ENCODE peak calls at places on chromosomes 11 and 22, in four cellular contexts. One of them, this sample, is unnamed.

GRCh38 chr11:30107899-30108298 is 91.1 kb upstream of the KCNA4 start:
- DNase-seq in mesenchymal stem cell: no peak
- DNase-seq in fibroblast of pulmonary artery: peak
- DNase-seq in iPS DF 6.9: no peak
- DNase-seq in this sample: no peak

GRCh38 chr11:43943931-43944751 is 1.7 kb downstream of the C11orf96 start:
- DNase-seq in mesenchymal stem cell: no peak
- DNase-seq in fibroblast of pulmonary artery: peak
- DNase-seq in iPS DF 6.9: no peak
- DNase-seq in this sample: no peak

GRCh38 chr22:18005201-18005926 is 19.0 kb downstream of the MICAL3 start:
- DNase-seq in mesenchymal stem cell: no peak
- DNase-seq in fibroblast of pulmonary artery: no peak
- DNase-seq in iPS DF 6.9: no peak
- DNase-seq in this sample: no peak

GRCh38 chr22:47259990-47260389 is 497.5 kb downstream of the TBC1D22A start:
- DNase-seq in mesenchymal stem cell: no peak
- DNase-seq in fibroblast of pulmonary artery: no peak
- DNase-seq in iPS DF 6.9: no peak
- DNase-seq in this sample: no peak

GRCh38 chr11:129417458-129417857 is 41.8 kb downstream of the BARX2 start:
- DNase-seq in mesenchymal stem cell: no peak
- DNase-seq in fibroblast of pulmonary artery: no peak
- DNase-seq in iPS DF 6.9: no peak
- DNase-seq in this sample: no peak

GRCh38 chr22:18978506-18978905 is 42.4 kb upstream of the PRODH start:
- DNase-seq in mesenchymal stem cell: no peak
- DNase-seq in fibroblast of pulmonary artery: no peak
- DNase-seq in iPS DF 6.9: no peak
- DNase-seq in this sample: no peak

GRCh38 chr11:64003807-64004589 is 17.8 kb downstream of the OTUB1 start:
- DNase-seq in mesenchymal stem cell: peak
- DNase-seq in fibroblast of pulmonary artery: no peak
- DNase-seq in iPS DF 6.9: no peak
- DNase-seq in this sample: no peak

GRCh38 chr11:117818036-117818858 is 6.3 kb downstream of the FXYD2 start:
- DNase-seq in mesenchymal stem cell: peak
- DNase-seq in fibroblast of pulmonary artery: peak
- DNase-seq in iPS DF 6.9: no peak
- DNase-seq in this sample: no peak

GRCh38 chr11:116078101-116078561 is 573.9 kb upstream of the CADM1 start:
- DNase-seq in mesenchymal stem cell: peak
- DNase-seq in fibroblast of pulmonary artery: no peak
- DNase-seq in iPS DF 6.9: no peak
- DNase-seq in this sample: peak

GRCh38 chr11:47917643-47918369 is 62.6 kb upstream of the PTPRJ start:
- DNase-seq in mesenchymal stem cell: peak
- DNase-seq in fibroblast of pulmonary artery: peak
- DNase-seq in iPS DF 6.9: no peak
- DNase-seq in this sample: peak

GRCh38 chr22:46622081-46622521 is 1.9 kb downstream of the GRAMD4 start:
- DNase-seq in mesenchymal stem cell: no peak
- DNase-seq in fibroblast of pulmonary artery: no peak
- DNase-seq in iPS DF 6.9: no peak
- DNase-seq in this sample: no peak

GRCh38 chr22:17774928-17775675 is 833 bp upstream of the BID start:
- DNase-seq in mesenchymal stem cell: no peak
- DNase-seq in fibroblast of pulmonary artery: no peak
- DNase-seq in iPS DF 6.9: no peak
- DNase-seq in this sample: no peak

GRCh38 chr22:19253143-19253542 is 38.4 kb downstream of the CLTCL1 start:
- DNase-seq in mesenchymal stem cell: no peak
- DNase-seq in fibroblast of pulmonary artery: no peak
- DNase-seq in iPS DF 6.9: no peak
- DNase-seq in this sample: no peak

GRCh38 chr11:128469220-128469619 is 118.1 kb downstream of the ETS1 start:
- DNase-seq in mesenchymal stem cell: no peak
- DNase-seq in fibroblast of pulmonary artery: no peak
- DNase-seq in iPS DF 6.9: no peak
- DNase-seq in this sample: no peak

GRCh38 chr11:47188262-47188661 is 2.0 kb upstream of the PACSIN3 start:
- DNase-seq in mesenchymal stem cell: no peak
- DNase-seq in fibroblast of pulmonary artery: no peak
- DNase-seq in iPS DF 6.9: no peak
- DNase-seq in this sample: no peak

GRCh38 chr11:85737738-85738137 is 51.7 kb upstream of the CCDC89 start:
- DNase-seq in mesenchymal stem cell: no peak
- DNase-seq in fibroblast of pulmonary artery: no peak
- DNase-seq in iPS DF 6.9: no peak
- DNase-seq in this sample: no peak

GRCh38 chr11:71304045-71304444 is 51.7 kb upstream of the SHANK2 start:
- DNase-seq in mesenchymal stem cell: no peak
- DNase-seq in fibroblast of pulmonary artery: no peak
- DNase-seq in iPS DF 6.9: no peak
- DNase-seq in this sample: no peak

GRCh38 chr22:46007003-46007847 is 30.3 kb upstream of the WNT7B start:
- DNase-seq in mesenchymal stem cell: peak
- DNase-seq in fibroblast of pulmonary artery: peak
- DNase-seq in iPS DF 6.9: no peak
- DNase-seq in this sample: no peak

GRCh38 chr11:45079943-45080719 is 66.3 kb upstream of the PRDM11 start:
- DNase-seq in mesenchymal stem cell: no peak
- DNase-seq in fibroblast of pulmonary artery: no peak
- DNase-seq in iPS DF 6.9: no peak
- DNase-seq in this sample: no peak

GRCh38 chr22:48171294-48171693 is 1408.8 kb downstream of the TBC1D22A start:
- DNase-seq in mesenchymal stem cell: no peak
- DNase-seq in fibroblast of pulmonary artery: no peak
- DNase-seq in iPS DF 6.9: no peak
- DNase-seq in this sample: no peak

GRCh38 chr11:45900916-45901617 is 6.0 kb downstream of the FREY1 start:
- DNase-seq in mesenchymal stem cell: no peak
- DNase-seq in fibroblast of pulmonary artery: no peak
- DNase-seq in iPS DF 6.9: no peak
- DNase-seq in this sample: peak

GRCh38 chr11:133347988-133348387 is 184.3 kb downstream of the OPCML start:
- DNase-seq in mesenchymal stem cell: no peak
- DNase-seq in fibroblast of pulmonary artery: no peak
- DNase-seq in iPS DF 6.9: no peak
- DNase-seq in this sample: no peak

GRCh38 chr22:33083212-33083611 is 25.0 kb upstream of the SYN3 start:
- DNase-seq in mesenchymal stem cell: no peak
- DNase-seq in fibroblast of pulmonary artery: no peak
- DNase-seq in iPS DF 6.9: no peak
- DNase-seq in this sample: no peak

GRCh38 chr11:57481915-57482781 is 21.8 kb downstream of the RTN4RL2 start:
- DNase-seq in mesenchymal stem cell: no peak
- DNase-seq in fibroblast of pulmonary artery: no peak
- DNase-seq in iPS DF 6.9: no peak
- DNase-seq in this sample: no peak

GRCh38 chr11:3822312-3822711 is 14.0 kb downstream of the PGAP2 start:
- DNase-seq in mesenchymal stem cell: no peak
- DNase-seq in fibroblast of pulmonary artery: no peak
- DNase-seq in iPS DF 6.9: no peak
- DNase-seq in this sample: no peak

GRCh38 chr11:37108436-37109204 is 510.6 kb upstream of the RAG2 start:
- DNase-seq in mesenchymal stem cell: no peak
- DNase-seq in fibroblast of pulmonary artery: peak
- DNase-seq in iPS DF 6.9: no peak
- DNase-seq in this sample: no peak

GRCh38 chr11:74086242-74086884 is 77.5 kb upstream of the UCP3 start:
- DNase-seq in mesenchymal stem cell: no peak
- DNase-seq in fibroblast of pulmonary artery: no peak
- DNase-seq in iPS DF 6.9: no peak
- DNase-seq in this sample: no peak

GRCh38 chr22:50486561-50487289 is at the start of gene MIOX:
- DNase-seq in mesenchymal stem cell: no peak
- DNase-seq in fibroblast of pulmonary artery: no peak
- DNase-seq in iPS DF 6.9: no peak
- DNase-seq in this sample: no peak

GRCh38 chr11:117333921-117334320 is 6.3 kb downstream of the CEP164 start:
- DNase-seq in mesenchymal stem cell: no peak
- DNase-seq in fibroblast of pulmonary artery: no peak
- DNase-seq in iPS DF 6.9: no peak
- DNase-seq in this sample: no peak

GRCh38 chr11:113505541-113506375 is 30.6 kb upstream of the DRD2 start:
- DNase-seq in mesenchymal stem cell: no peak
- DNase-seq in fibroblast of pulmonary artery: peak
- DNase-seq in iPS DF 6.9: no peak
- DNase-seq in this sample: no peak

This sample was measured in NCI-H1092.